ENCODE peak calls at places on chromosomes 2 and 18, in five cellular contexts. One of them, this sample, is unnamed. For H3K9me3, the result is how much of the 10 kb centered on the place peaks cover.

GRCh38 chr2:215367647-215368492 is 56.0 kb downstream of the ATIC start:
- DNase-seq in tibial nerve: no peak
- DNase-seq in heart right ventricle: no peak
- DNase-seq in neuronal stem cell: no peak
- DNase-seq in naive thymus-derived CD4-positive, alpha-beta T cell: no peak
- DNase-seq in this sample: no peak

GRCh38 chr2:82795446-82795845 is 1663.6 kb downstream of the SUCLG1 start:
- DNase-seq in naive thymus-derived CD4-positive, alpha-beta T cell: no peak
- DNase-seq in tibial nerve: no peak
- DNase-seq in neuronal stem cell: no peak
- DNase-seq in heart right ventricle: no peak
- DNase-seq in this sample: no peak

GRCh38 chr2:101002562-101003277 is 631 bp downstream of the RPL31 start:
- DNase-seq in neuronal stem cell: no peak
- DNase-seq in tibial nerve: no peak
- DNase-seq in naive thymus-derived CD4-positive, alpha-beta T cell: no peak
- DNase-seq in heart right ventricle: no peak
- DNase-seq in this sample: no peak

GRCh38 chr2:175003875-175004729 is 1.1 kb downstream of the CHN1 start:
- DNase-seq in heart right ventricle: peak
- DNase-seq in naive thymus-derived CD4-positive, alpha-beta T cell: no peak
- DNase-seq in tibial nerve: no peak
- DNase-seq in neuronal stem cell: no peak
- DNase-seq in this sample: no peak

GRCh38 chr2:8617590-8617989 is 64.3 kb upstream of the ID2 start:
- DNase-seq in tibial nerve: no peak
- DNase-seq in heart right ventricle: no peak
- DNase-seq in neuronal stem cell: no peak
- DNase-seq in naive thymus-derived CD4-positive, alpha-beta T cell: no peak
- DNase-seq in this sample: no peak

GRCh38 chr18:28690836-28691835 is 514.2 kb upstream of the CDH2 start:
- DNase-seq in neuronal stem cell: no peak
- DNase-seq in naive thymus-derived CD4-positive, alpha-beta T cell: no peak
- DNase-seq in tibial nerve: no peak
- DNase-seq in heart right ventricle: no peak
- DNase-seq in this sample: no peak

GRCh38 chr18:13612111-13612997 is 114.0 kb downstream of the FAM210A start:
- DNase-seq in neuronal stem cell: no peak
- DNase-seq in naive thymus-derived CD4-positive, alpha-beta T cell: peak
- DNase-seq in tibial nerve: no peak
- DNase-seq in heart right ventricle: no peak
- DNase-seq in this sample: peak

GRCh38 chr2:126885701-126886121 is 13.0 kb upstream of the TEX51 start:
- DNase-seq in neuronal stem cell: no peak
- DNase-seq in tibial nerve: peak
- DNase-seq in heart right ventricle: peak
- DNase-seq in naive thymus-derived CD4-positive, alpha-beta T cell: no peak
- DNase-seq in this sample: no peak

GRCh38 chr2:34486945-34487344 is 887.8 kb upstream of the FAM98A start:
- DNase-seq in tibial nerve: no peak
- DNase-seq in neuronal stem cell: no peak
- DNase-seq in naive thymus-derived CD4-positive, alpha-beta T cell: no peak
- DNase-seq in heart right ventricle: no peak
- DNase-seq in this sample: no peak

GRCh38 chr2:85259101-85259590 is 68.6 kb downstream of the TGOLN2 start:
- DNase-seq in neuronal stem cell: peak
- DNase-seq in tibial nerve: peak
- DNase-seq in naive thymus-derived CD4-positive, alpha-beta T cell: no peak
- DNase-seq in heart right ventricle: no peak
- DNase-seq in this sample: no peak

GRCh38 chr2:128693630-128694029 is 375.0 kb upstream of the HS6ST1 start:
- DNase-seq in naive thymus-derived CD4-positive, alpha-beta T cell: no peak
- DNase-seq in tibial nerve: no peak
- DNase-seq in neuronal stem cell: no peak
- DNase-seq in heart right ventricle: no peak
- DNase-seq in this sample: no peak

GRCh38 chr2:151238527-151239487 is 22.9 kb downstream of the RBM43 start:
- DNase-seq in heart right ventricle: no peak
- DNase-seq in neuronal stem cell: peak
- DNase-seq in tibial nerve: peak
- DNase-seq in naive thymus-derived CD4-positive, alpha-beta T cell: no peak
- DNase-seq in this sample: peak

GRCh38 chr2:55019547-55020258 is 30.5 kb downstream of the RTN4 start:
- DNase-seq in neuronal stem cell: no peak
- DNase-seq in heart right ventricle: no peak
- DNase-seq in tibial nerve: no peak
- DNase-seq in naive thymus-derived CD4-positive, alpha-beta T cell: no peak
- DNase-seq in this sample: no peak

GRCh38 chr2:230811508-230811907 is 53.2 kb upstream of the ITM2C start:
- DNase-seq in tibial nerve: no peak
- DNase-seq in heart right ventricle: no peak
- DNase-seq in naive thymus-derived CD4-positive, alpha-beta T cell: no peak
- DNase-seq in neuronal stem cell: no peak
- DNase-seq in this sample: no peak

GRCh38 chr18:44465337-44465736 is 215.4 kb upstream of the SETBP1 start:
- DNase-seq in naive thymus-derived CD4-positive, alpha-beta T cell: no peak
- DNase-seq in tibial nerve: peak
- DNase-seq in neuronal stem cell: no peak
- DNase-seq in heart right ventricle: no peak
- DNase-seq in this sample: no peak

GRCh38 chr2:171391532-171391931 is 42.3 kb downstream of the METTL8 start:
- DNase-seq in heart right ventricle: no peak
- DNase-seq in naive thymus-derived CD4-positive, alpha-beta T cell: no peak
- DNase-seq in neuronal stem cell: no peak
- DNase-seq in tibial nerve: no peak
- DNase-seq in this sample: no peak

GRCh38 chr2:21330786-21331391 is 207.1 kb downstream of the TDRD15 start:
- DNase-seq in naive thymus-derived CD4-positive, alpha-beta T cell: no peak
- DNase-seq in heart right ventricle: no peak
- DNase-seq in neuronal stem cell: no peak
- DNase-seq in tibial nerve: no peak
- DNase-seq in this sample: no peak

GRCh38 chr18:63603772-63604171 is 16.6 kb downstream of the SERPINB13 start:
- DNase-seq in naive thymus-derived CD4-positive, alpha-beta T cell: no peak
- DNase-seq in heart right ventricle: no peak
- DNase-seq in neuronal stem cell: no peak
- DNase-seq in tibial nerve: no peak
- DNase-seq in this sample: no peak

GRCh38 chr2:13884271-13884976 is 748.1 kb upstream of the LRATD1 start:
- DNase-seq in naive thymus-derived CD4-positive, alpha-beta T cell: no peak
- DNase-seq in tibial nerve: no peak
- DNase-seq in neuronal stem cell: no peak
- DNase-seq in heart right ventricle: no peak
- DNase-seq in this sample: no peak

GRCh38 chr2:170365686-170366085 is 187.7 kb downstream of the MYO3B start:
- DNase-seq in naive thymus-derived CD4-positive, alpha-beta T cell: no peak
- DNase-seq in tibial nerve: no peak
- DNase-seq in neuronal stem cell: no peak
- DNase-seq in heart right ventricle: no peak
- DNase-seq in this sample: no peak

GRCh38 chr2:216113572-216113971 is 4.4 kb downstream of the XRCC5 start:
- DNase-seq in naive thymus-derived CD4-positive, alpha-beta T cell: no peak
- DNase-seq in tibial nerve: no peak
- DNase-seq in neuronal stem cell: no peak
- DNase-seq in heart right ventricle: no peak
- DNase-seq in this sample: no peak

GRCh38 chr2:72925328-72925943 is 8.1 kb downstream of the EMX1 start:
- DNase-seq in neuronal stem cell: no peak
- DNase-seq in tibial nerve: no peak
- DNase-seq in heart right ventricle: no peak
- DNase-seq in naive thymus-derived CD4-positive, alpha-beta T cell: no peak
- DNase-seq in this sample: no peak

GRCh38 chr2:202193881-202194353 is 44.5 kb downstream of the SUMO1 start:
- DNase-seq in naive thymus-derived CD4-positive, alpha-beta T cell: no peak
- DNase-seq in heart right ventricle: no peak
- DNase-seq in neuronal stem cell: no peak
- DNase-seq in tibial nerve: no peak
- DNase-seq in this sample: no peak

GRCh38 chr18:55811964-55812363 is 224.0 kb upstream of the TCF4 start:
- DNase-seq in naive thymus-derived CD4-positive, alpha-beta T cell: no peak
- DNase-seq in heart right ventricle: no peak
- DNase-seq in neuronal stem cell: no peak
- DNase-seq in tibial nerve: no peak
- DNase-seq in this sample: no peak

GRCh38 chr2:120564213-120565094 is 171.2 kb upstream of the GLI2 start:
- DNase-seq in heart right ventricle: no peak
- DNase-seq in neuronal stem cell: peak
- DNase-seq in tibial nerve: no peak
- DNase-seq in naive thymus-derived CD4-positive, alpha-beta T cell: no peak
- DNase-seq in this sample: no peak

GRCh38 chr2:120456867-120457266 is 110.9 kb downstream of the INHBB start:
- DNase-seq in heart right ventricle: no peak
- DNase-seq in naive thymus-derived CD4-positive, alpha-beta T cell: no peak
- DNase-seq in tibial nerve: no peak
- DNase-seq in neuronal stem cell: no peak
- DNase-seq in this sample: no peak

GRCh38 chr2:217077841-217078407 is 218.1 kb upstream of the TNP1 start:
- DNase-seq in neuronal stem cell: no peak
- DNase-seq in tibial nerve: no peak
- DNase-seq in naive thymus-derived CD4-positive, alpha-beta T cell: no peak
- DNase-seq in heart right ventricle: no peak
- DNase-seq in this sample: no peak

GRCh38 chr18:67385455-67385854 is 131.1 kb downstream of the DSEL start:
- DNase-seq in neuronal stem cell: no peak
- DNase-seq in naive thymus-derived CD4-positive, alpha-beta T cell: no peak
- DNase-seq in heart right ventricle: no peak
- DNase-seq in tibial nerve: no peak
- DNase-seq in this sample: no peak

GRCh38 chr2:132909427-132909826 is 239.4 kb upstream of the LYPD1 start:
- DNase-seq in tibial nerve: no peak
- DNase-seq in neuronal stem cell: no peak
- DNase-seq in naive thymus-derived CD4-positive, alpha-beta T cell: no peak
- DNase-seq in heart right ventricle: no peak
- DNase-seq in this sample: no peak

GRCh38 chr2:223765221-223765775 is 72.1 kb downstream of the AP1S3 start:
- DNase-seq in tibial nerve: no peak
- DNase-seq in naive thymus-derived CD4-positive, alpha-beta T cell: no peak
- DNase-seq in heart right ventricle: no peak
- DNase-seq in neuronal stem cell: no peak
- DNase-seq in this sample: no peak

GRCh38 chr18:21391074-21391673 is 149.1 kb downstream of the GREB1L start:
- DNase-seq in neuronal stem cell: no peak
- DNase-seq in heart right ventricle: no peak
- DNase-seq in naive thymus-derived CD4-positive, alpha-beta T cell: no peak
- DNase-seq in tibial nerve: no peak
- DNase-seq in this sample: no peak

GRCh38 chr2:57516740-57517340 is 529.8 kb upstream of the VRK2 start:
- DNase-seq in heart right ventricle: no peak
- DNase-seq in neuronal stem cell: peak
- DNase-seq in tibial nerve: no peak
- DNase-seq in naive thymus-derived CD4-positive, alpha-beta T cell: no peak
- DNase-seq in this sample: no peak

GRCh38 chr2:127321306-127321705 is 27.4 kb upstream of the ERCC3 start:
- DNase-seq in neuronal stem cell: no peak
- DNase-seq in naive thymus-derived CD4-positive, alpha-beta T cell: no peak
- DNase-seq in heart right ventricle: no peak
- DNase-seq in tibial nerve: no peak
- DNase-seq in this sample: no peak

GRCh38 chr2:218962859-218963492 is 3.5 kb downstream of the CDK5R2 start:
- DNase-seq in neuronal stem cell: peak
- DNase-seq in naive thymus-derived CD4-positive, alpha-beta T cell: peak
- DNase-seq in heart right ventricle: peak
- DNase-seq in tibial nerve: peak
- DNase-seq in this sample: peak

GRCh38 chr2:26976242-26976641 is 5.8 kb downstream of the MAPRE3 start:
- DNase-seq in naive thymus-derived CD4-positive, alpha-beta T cell: no peak
- DNase-seq in neuronal stem cell: no peak
- DNase-seq in heart right ventricle: no peak
- DNase-seq in tibial nerve: no peak
- DNase-seq in this sample: no peak

GRCh38 chr2:201678442-201678841 is 20.0 kb downstream of the MPP4 start:
- DNase-seq in heart right ventricle: no peak
- DNase-seq in neuronal stem cell: no peak
- DNase-seq in tibial nerve: no peak
- DNase-seq in naive thymus-derived CD4-positive, alpha-beta T cell: no peak
- DNase-seq in this sample: no peak

GRCh38 chr18:10182009-10182624 is 268.3 kb downstream of the VAPA start:
- DNase-seq in heart right ventricle: no peak
- DNase-seq in neuronal stem cell: no peak
- DNase-seq in naive thymus-derived CD4-positive, alpha-beta T cell: no peak
- DNase-seq in tibial nerve: no peak
- DNase-seq in this sample: no peak

GRCh38 chr2:223328578-223328977 is 273.6 kb downstream of the SCG2 start:
- DNase-seq in tibial nerve: no peak
- DNase-seq in heart right ventricle: no peak
- DNase-seq in neuronal stem cell: no peak
- DNase-seq in naive thymus-derived CD4-positive, alpha-beta T cell: no peak
- DNase-seq in this sample: no peak

GRCh38 chr2:118721817-118722551 is 125.5 kb downstream of the EN1 start:
- DNase-seq in naive thymus-derived CD4-positive, alpha-beta T cell: no peak
- DNase-seq in neuronal stem cell: no peak
- DNase-seq in tibial nerve: no peak
- DNase-seq in heart right ventricle: no peak
- DNase-seq in this sample: no peak

GRCh38 chr18:22560797-22561196 is 143.1 kb upstream of the CTAGE1 start:
- DNase-seq in naive thymus-derived CD4-positive, alpha-beta T cell: no peak
- DNase-seq in heart right ventricle: no peak
- DNase-seq in tibial nerve: no peak
- DNase-seq in neuronal stem cell: no peak
- DNase-seq in this sample: no peak
- H3K27ac ChIP-seq in naive thymus-derived CD4-positive, alpha-beta T cell: no peak
- H3K27ac ChIP-seq in heart right ventricle: peak
- H3K27ac ChIP-seq in tibial nerve: no peak
- H3K27ac ChIP-seq in neuronal stem cell: no peak
- H3K27ac ChIP-seq in this sample: no peak

GRCh38 chr18:70627100-70627802 is 338.4 kb downstream of the SOCS6 start:
- DNase-seq in tibial nerve: no peak
- DNase-seq in neuronal stem cell: no peak
- DNase-seq in heart right ventricle: no peak
- DNase-seq in naive thymus-derived CD4-positive, alpha-beta T cell: no peak
- DNase-seq in this sample: no peak
- H3K9me3 ChIP-seq in tibial nerve: under half
- H3K9me3 ChIP-seq in neuronal stem cell: under half
- H3K9me3 ChIP-seq in heart right ventricle: under half
- H3K9me3 ChIP-seq in naive thymus-derived CD4-positive, alpha-beta T cell: under half
- H3K9me3 ChIP-seq in this sample: under half

GRCh38 chr2:163081754-163082153 is 243.2 kb upstream of the KCNH7 start:
- DNase-seq in neuronal stem cell: no peak
- DNase-seq in tibial nerve: no peak
- DNase-seq in heart right ventricle: no peak
- DNase-seq in naive thymus-derived CD4-positive, alpha-beta T cell: no peak
- DNase-seq in this sample: no peak

GRCh38 chr2:163077241-163077640 is 238.7 kb upstream of the KCNH7 start:
- DNase-seq in naive thymus-derived CD4-positive, alpha-beta T cell: no peak
- DNase-seq in tibial nerve: no peak
- DNase-seq in neuronal stem cell: peak
- DNase-seq in heart right ventricle: no peak
- DNase-seq in this sample: no peak
- H3K27ac ChIP-seq in naive thymus-derived CD4-positive, alpha-beta T cell: no peak
- H3K27ac ChIP-seq in tibial nerve: no peak
- H3K27ac ChIP-seq in neuronal stem cell: peak
- H3K27ac ChIP-seq in heart right ventricle: no peak
- H3K27ac ChIP-seq in this sample: no peak

GRCh38 chr18:79476918-79477685 is 81.4 kb downstream of the NFATC1 start:
- DNase-seq in neuronal stem cell: no peak
- DNase-seq in tibial nerve: no peak
- DNase-seq in heart right ventricle: no peak
- DNase-seq in naive thymus-derived CD4-positive, alpha-beta T cell: no peak
- DNase-seq in this sample: no peak
- H3K9me3 ChIP-seq in neuronal stem cell: under half
- H3K9me3 ChIP-seq in tibial nerve: under half
- H3K9me3 ChIP-seq in heart right ventricle: under half
- H3K9me3 ChIP-seq in naive thymus-derived CD4-positive, alpha-beta T cell: under half
- H3K9me3 ChIP-seq in this sample: under half

GRCh38 chr2:62194558-62195420 is 1.1 kb upstream of the B3GNT2 start:
- DNase-seq in naive thymus-derived CD4-positive, alpha-beta T cell: no peak
- DNase-seq in neuronal stem cell: no peak
- DNase-seq in tibial nerve: no peak
- DNase-seq in heart right ventricle: peak
- DNase-seq in this sample: no peak
- H3K27ac ChIP-seq in naive thymus-derived CD4-positive, alpha-beta T cell: peak
- H3K27ac ChIP-seq in neuronal stem cell: no peak
- H3K27ac ChIP-seq in tibial nerve: peak
- H3K27ac ChIP-seq in heart right ventricle: peak
- H3K27ac ChIP-seq in this sample: peak

This sample was measured in CD8-positive, alpha-beta memory T cell.